ENCODE peak calls at places on chromosomes 13 and 19, in five cellular contexts. F is H1, H is neuronal stem cell, Z is mesenchymal stem cell, L is IMR-90. A is an unnamed sample.

GRCh38 chr19:40280608-40281221 is 4.4 kb downstream of the AKT2 start:
- DNase-seq in L (no peak), Z (no peak), H (no peak), F (no peak), A (peak; percentile 61)

GRCh38 chr13:95624020-95624419 is 20.5 kb downstream of the DZIP1 start:
- DNase-seq in Z (peak; percentile 57), L (peak; percentile 64), F (no peak), H (peak; percentile 51), A (peak; percentile 36)

GRCh38 chr13:76889254-76889653 is 3.0 kb upstream of the KCTD12 start:
- DNase-seq in L (no peak), H (no peak), Z (no peak), F (no peak), A (no peak)

GRCh38 chr13:71274923-71275593 is 591.9 kb downstream of the DACH1 start:
- DNase-seq in H (no peak), Z (no peak), F (no peak), L (no peak), A (no peak)

GRCh38 chr19:44476559-44477408 is 23.5 kb downstream of the ZNF180 start:
- DNase-seq in H (no peak), F (no peak), Z (peak; percentile 30), L (peak; percentile 15), A (no peak)

GRCh38 chr19:11061951-11062350 is 27.3 kb upstream of the LDLR start:
- DNase-seq in F (no peak), H (no peak), Z (no peak), L (no peak), A (no peak)

GRCh38 chr19:789473-790052 is 7.7 kb upstream of the PTBP1 start:
- DNase-seq in Z (peak; percentile 87), F (no peak), L (no peak), H (no peak), A (peak; percentile 68)

GRCh38 chr13:56861472-56861871 is 279.2 kb upstream of the PRR20A start:
- DNase-seq in H (no peak), L (no peak), F (no peak), Z (peak; percentile 1), A (no peak)

GRCh38 chr13:45333973-45334922 is 6.7 kb downstream of the TPT1 start:
- DNase-seq in H (no peak), L (peak; percentile 62), Z (peak; percentile 54), F (no peak), A (no peak)

GRCh38 chr19:50835103-50835784 is 1.9 kb upstream of the KLK15 start:
- DNase-seq in L (no peak), H (no peak), Z (peak; percentile 29), F (no peak), A (no peak)

GRCh38 chr13:44884076-44884729 is 105.1 kb downstream of the NUFIP1 start:
- DNase-seq in L (peak; percentile 86), F (no peak), Z (peak; percentile 90), H (no peak), A (no peak)

GRCh38 chr19:6528544-6529121 is 2.2 kb upstream of the TNFSF9 start:
- DNase-seq in L (no peak), F (no peak), H (no peak), Z (no peak), A (no peak)

GRCh38 chr13:24741016-24741662 is 22.8 kb upstream of the RNF17 start:
- DNase-seq in F (no peak), L (no peak), H (no peak), Z (no peak), A (peak; percentile 57)
- H3K23ac ChIP-seq in F (no peak overlapping the region), L (no peak overlapping the region), H (no peak overlapping the region), Z (no peak overlapping the region), A (no peak overlapping the region)

DNA sequence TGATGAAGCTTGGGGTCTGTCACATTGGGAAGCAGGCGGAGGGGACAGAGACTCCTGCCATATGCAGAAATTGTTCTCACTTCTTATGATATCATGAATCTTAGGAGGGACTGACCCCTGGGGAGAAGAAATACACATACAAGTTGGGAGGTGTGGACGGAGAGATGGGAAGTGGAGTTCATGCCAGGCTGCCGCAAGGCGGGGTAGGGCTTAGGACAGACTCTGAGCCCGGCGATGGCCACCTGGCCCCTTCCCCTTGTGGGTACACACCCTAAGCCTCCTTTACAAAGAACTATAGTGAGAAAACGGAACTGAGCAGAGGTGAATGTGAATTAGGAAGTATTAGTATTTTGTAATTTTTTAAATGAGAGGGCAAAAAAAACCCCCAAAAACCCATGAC is 177.0 kb upstream of the IRS2 start:
- DNase-seq in F (no peak), H (no peak), Z (no peak), L (no peak), A (no peak)
- H3K14ac ChIP-seq in F (no peak overlapping the region), H (no peak overlapping the region), Z (no peak overlapping the region), L (no peak overlapping the region), A (no peak overlapping the region)

DNA sequence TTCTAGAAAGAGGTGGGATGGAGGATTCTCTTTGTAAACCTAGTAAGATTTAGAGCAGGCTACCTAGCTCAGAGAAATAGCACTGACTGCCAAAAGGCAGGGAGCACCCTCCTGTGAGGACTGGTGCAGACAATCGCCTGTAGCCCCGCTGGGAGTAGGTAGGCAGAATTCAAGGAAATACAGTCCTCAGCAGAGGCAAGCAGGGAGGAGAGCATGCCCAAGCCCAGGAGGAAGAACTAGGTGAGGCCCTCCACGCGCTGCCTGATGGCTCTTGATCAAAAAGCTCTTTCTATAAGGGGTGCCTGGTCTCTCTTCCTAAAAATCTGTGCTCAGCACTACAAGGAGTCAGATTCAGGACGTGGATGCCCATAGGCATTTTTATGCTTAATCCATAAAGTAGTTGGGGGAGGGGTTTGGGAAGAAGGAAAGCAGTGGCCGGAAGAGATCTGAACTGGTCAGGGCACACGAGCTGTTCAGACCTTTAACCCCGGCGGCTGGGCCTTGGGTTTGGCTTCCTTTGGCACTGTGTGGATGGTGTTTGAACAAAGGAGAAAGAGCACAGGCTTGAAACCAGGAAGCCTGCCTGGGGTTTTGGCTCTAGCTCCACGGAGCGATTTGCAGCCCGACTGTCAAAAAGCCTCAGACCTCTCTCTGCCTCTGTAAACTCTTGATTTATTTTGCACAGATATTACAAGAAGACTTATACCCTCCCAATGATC is 320.6 kb downstream of the FOXO1 start:
- DNase-seq in Z (no peak), F (no peak), L (no peak), H (no peak), A (peak; percentile 46)
- H2BK15ac ChIP-seq in Z (no peak overlapping the region), F (no peak overlapping the region), L (no peak overlapping the region), H (no peak overlapping the region), A (no peak overlapping the region)

GRCh38 chr13:29129616-29130015 is 309.5 kb downstream of the MTUS2 start:
- DNase-seq in H (no peak), Z (no peak), F (no peak), L (no peak), A (no peak)
- H3K23ac ChIP-seq in H (no peak overlapping the region), Z (no peak overlapping the region), F (no peak overlapping the region), L (no peak overlapping the region), A (no peak overlapping the region)

GRCh38 chr13:39552233-39552632 is 50.8 kb downstream of the LHFPL6 start:
- DNase-seq in L (no peak), F (no peak), H (no peak), Z (no peak), A (no peak)
- H3K14ac ChIP-seq in L (no peak overlapping the region), F (no peak overlapping the region), H (no peak overlapping the region), Z (no peak overlapping the region), A (no peak overlapping the region)

DNA sequence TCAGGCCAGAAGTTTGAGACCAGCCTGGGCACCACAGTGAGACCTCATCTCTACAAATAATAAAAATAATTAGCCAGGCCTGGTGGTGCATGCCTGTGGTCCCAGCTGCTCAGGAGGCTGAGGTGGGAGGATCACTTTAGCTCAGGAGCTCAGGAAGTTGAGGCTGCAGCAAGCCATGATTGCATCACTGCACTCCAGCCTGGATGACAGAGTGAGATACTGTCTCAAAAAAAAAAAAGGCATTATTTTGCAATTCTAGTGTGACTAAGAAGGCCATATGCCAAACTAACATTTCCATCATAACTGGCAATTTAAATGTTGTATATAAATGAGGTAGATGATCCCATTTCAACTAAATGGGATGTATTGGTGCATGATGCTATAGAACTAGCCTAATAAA is 632.8 kb upstream of the KLF12 start:
- DNase-seq in Z (peak; percentile 38), F (no peak), H (no peak), L (peak; percentile 66), A (no peak)
- H2BK15ac ChIP-seq in Z (no peak overlapping the region), F (no peak overlapping the region), H (no peak overlapping the region), L (no peak overlapping the region), A (no peak overlapping the region)

GRCh38 chr19:32717496-32717895 is 2.1 kb upstream of the TDRD12 start:
- DNase-seq in L (no peak), Z (no peak), H (no peak), F (no peak), A (no peak)

GRCh38 chr19:32720936-32721250 is 1.3 kb downstream of the TDRD12 start:
- DNase-seq in H (no peak), F (no peak), L (no peak), Z (no peak), A (no peak)

GRCh38 chr19:32719611-32720059 is at the start of gene TDRD12:
- DNase-seq in F (peak; percentile 15), Z (no peak), L (no peak), H (no peak), A (peak; percentile 68)

GRCh38 chr19:32720216-32720935 is 809 bp downstream of the TDRD12 start:
- DNase-seq in Z (no peak), H (no peak), L (no peak), F (no peak), A (no peak)

DNA sequence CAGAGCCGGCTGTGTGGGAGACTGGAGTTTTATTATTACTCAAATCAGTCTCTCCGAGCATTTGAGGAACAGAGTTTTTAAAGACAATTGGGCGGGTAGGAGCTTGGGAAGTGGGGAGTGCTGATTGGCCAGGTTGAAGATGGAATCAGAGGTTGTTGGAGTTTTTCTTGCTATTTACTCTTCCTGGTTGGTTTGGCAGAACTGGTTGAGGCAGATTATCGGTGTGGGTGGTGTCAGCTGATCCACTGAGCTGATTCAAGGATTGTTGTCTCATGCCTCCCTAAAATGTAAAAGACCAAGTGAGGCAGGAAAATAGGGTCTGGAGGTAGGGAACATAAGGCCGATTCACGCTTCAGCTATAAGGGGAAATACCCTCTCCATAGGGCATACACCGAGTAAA is 1.3 kb upstream of the TDRD12 start:
- DNase-seq in Z (no peak), F (no peak), H (no peak), L (no peak), A (no peak)
- H3K23ac ChIP-seq in Z (no peak overlapping the region), F (no peak overlapping the region), H (no peak overlapping the region), L (no peak overlapping the region), A (no peak overlapping the region)

DNA sequence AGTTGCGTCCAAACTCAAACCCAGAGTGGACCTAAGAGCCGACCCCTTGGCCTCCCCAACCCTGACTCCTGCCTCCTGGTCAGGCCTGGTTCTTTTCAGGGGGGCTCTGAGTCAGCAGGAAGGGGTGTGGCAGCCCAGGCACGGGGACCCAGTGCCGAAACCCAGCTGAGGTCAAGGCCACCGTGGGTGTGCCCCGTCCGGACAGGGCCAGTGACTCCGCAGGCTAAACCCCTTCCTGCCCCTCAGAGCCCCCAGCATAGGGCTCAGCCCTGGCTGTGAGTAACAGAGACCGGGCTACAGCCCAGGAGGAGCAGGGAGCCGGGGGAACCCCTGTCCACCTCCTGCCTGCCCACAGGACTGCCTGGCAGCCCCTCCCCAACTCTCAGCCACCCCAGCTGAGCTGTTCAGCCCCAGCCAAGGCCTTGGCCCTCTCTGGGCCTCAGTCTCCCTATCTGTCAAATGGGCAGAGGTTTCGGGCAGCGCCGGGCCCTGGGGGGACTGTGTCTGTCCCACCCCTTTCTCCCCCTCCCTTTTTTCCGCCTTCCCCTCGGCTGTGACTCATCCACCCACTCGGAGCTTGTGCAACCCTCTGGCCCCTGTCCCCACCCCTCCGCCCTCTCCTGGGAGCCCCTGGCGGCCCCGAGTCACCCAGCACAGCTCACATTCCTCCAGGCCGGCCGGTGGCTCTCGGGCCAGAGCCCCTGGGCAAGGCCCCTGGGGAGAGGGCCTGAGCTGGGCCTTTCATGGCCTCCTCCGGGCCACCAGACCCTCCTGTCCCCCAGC is 8.6 kb downstream of the ZBTB7A start:
- DNase-seq in Z (peak; percentile 93), L (peak; percentile 85), F (no peak), H (no peak), A (peak; percentile 38)
- H3K14ac ChIP-seq in Z (peak overlapping the region; percentile 37), L (peak overlapping the region; percentile 63), F (no peak overlapping the region), H (peak overlapping the region; percentile 82), A (no peak overlapping the region)

A was measured in H9.